ENCODE peak calls at places on chromosomes 13 and 19, in ten cellular contexts. One of them, this sample, is unnamed.

GRCh38 chr19:49932731-49933131 is 3.4 kb upstream of the NUP62 start:
- DNase-seq in EH: no peak
- DNase-seq in neural crest cell: no peak
- DNase-seq in adrenal gland: no peak
- DNase-seq in stimulated activated CD8-positive, alpha-beta memory T cell treated with anti-CD3 and anti-CD28 coated beads, Interleukin-7, amount 100 ng/mL, for 1 hour: no peak
- DNase-seq in esophagus squamous epithelium: no peak
- DNase-seq in fibroblast of lung: no peak
- DNase-seq in activated CD8-positive, alpha-beta memory T cell treated with anti-CD3 and anti-CD28 coated beads for 4 hours: no peak
- DNase-seq in Calu3: no peak
- DNase-seq in activated naive CD8-positive, alpha-beta T cell treated with anti-CD3 and anti-CD28 coated beads, Interleukin-2, amount 50 U/mL, for 24 hours: peak; percentile 46
- DNase-seq in this sample: no peak

GRCh38 chr19:39823693-39824092 is 10.3 kb downstream of the DYRK1B start:
- DNase-seq in activated naive CD8-positive, alpha-beta T cell treated with anti-CD3 and anti-CD28 coated beads, Interleukin-2, amount 50 U/mL, for 24 hours: no peak
- DNase-seq in stimulated activated CD8-positive, alpha-beta memory T cell treated with anti-CD3 and anti-CD28 coated beads, Interleukin-7, amount 100 ng/mL, for 1 hour: no peak
- DNase-seq in EH: no peak
- DNase-seq in Calu3: no peak
- DNase-seq in adrenal gland: peak; percentile 39
- DNase-seq in activated CD8-positive, alpha-beta memory T cell treated with anti-CD3 and anti-CD28 coated beads for 4 hours: no peak
- DNase-seq in fibroblast of lung: no peak
- DNase-seq in neural crest cell: no peak
- DNase-seq in esophagus squamous epithelium: no peak
- DNase-seq in this sample: no peak

GRCh38 chr19:16417660-16418596 is 53.8 kb downstream of the EPS15L1 start:
- DNase-seq in esophagus squamous epithelium: no peak
- DNase-seq in activated CD8-positive, alpha-beta memory T cell treated with anti-CD3 and anti-CD28 coated beads for 4 hours: peak; percentile 23
- DNase-seq in activated naive CD8-positive, alpha-beta T cell treated with anti-CD3 and anti-CD28 coated beads, Interleukin-2, amount 50 U/mL, for 24 hours: peak; percentile 74
- DNase-seq in stimulated activated CD8-positive, alpha-beta memory T cell treated with anti-CD3 and anti-CD28 coated beads, Interleukin-7, amount 100 ng/mL, for 1 hour: peak; percentile 44
- DNase-seq in neural crest cell: peak; percentile 61
- DNase-seq in Calu3: peak; percentile 55
- DNase-seq in fibroblast of lung: peak; percentile 35
- DNase-seq in adrenal gland: peak; percentile 56
- DNase-seq in EH: peak; percentile 63
- DNase-seq in this sample: peak; percentile 87

GRCh38 chr13:111597041-111598017 is 276.9 kb downstream of the TEX29 start:
- DNase-seq in activated CD8-positive, alpha-beta memory T cell treated with anti-CD3 and anti-CD28 coated beads for 4 hours: no peak
- DNase-seq in esophagus squamous epithelium: no peak
- DNase-seq in stimulated activated CD8-positive, alpha-beta memory T cell treated with anti-CD3 and anti-CD28 coated beads, Interleukin-7, amount 100 ng/mL, for 1 hour: no peak
- DNase-seq in neural crest cell: no peak
- DNase-seq in adrenal gland: no peak
- DNase-seq in EH: no peak
- DNase-seq in Calu3: no peak
- DNase-seq in fibroblast of lung: no peak
- DNase-seq in activated naive CD8-positive, alpha-beta T cell treated with anti-CD3 and anti-CD28 coated beads, Interleukin-2, amount 50 U/mL, for 24 hours: no peak
- DNase-seq in this sample: no peak

GRCh38 chr13:110262494-110262893 is 44.5 kb downstream of the COL4A1 start:
- DNase-seq in fibroblast of lung: no peak
- DNase-seq in stimulated activated CD8-positive, alpha-beta memory T cell treated with anti-CD3 and anti-CD28 coated beads, Interleukin-7, amount 100 ng/mL, for 1 hour: no peak
- DNase-seq in activated naive CD8-positive, alpha-beta T cell treated with anti-CD3 and anti-CD28 coated beads, Interleukin-2, amount 50 U/mL, for 24 hours: no peak
- DNase-seq in Calu3: no peak
- DNase-seq in adrenal gland: no peak
- DNase-seq in esophagus squamous epithelium: no peak
- DNase-seq in neural crest cell: no peak
- DNase-seq in activated CD8-positive, alpha-beta memory T cell treated with anti-CD3 and anti-CD28 coated beads for 4 hours: no peak
- DNase-seq in EH: no peak
- DNase-seq in this sample: no peak

GRCh38 chr19:8214802-8215201 is 5.6 kb downstream of the CERS4 start:
- DNase-seq in neural crest cell: no peak
- DNase-seq in Calu3: no peak
- DNase-seq in activated CD8-positive, alpha-beta memory T cell treated with anti-CD3 and anti-CD28 coated beads for 4 hours: no peak
- DNase-seq in fibroblast of lung: no peak
- DNase-seq in EH: no peak
- DNase-seq in adrenal gland: no peak
- DNase-seq in stimulated activated CD8-positive, alpha-beta memory T cell treated with anti-CD3 and anti-CD28 coated beads, Interleukin-7, amount 100 ng/mL, for 1 hour: no peak
- DNase-seq in activated naive CD8-positive, alpha-beta T cell treated with anti-CD3 and anti-CD28 coated beads, Interleukin-2, amount 50 U/mL, for 24 hours: no peak
- DNase-seq in esophagus squamous epithelium: no peak
- DNase-seq in this sample: no peak

GRCh38 chr13:40585911-40586471 is 80.5 kb downstream of the FOXO1 start:
- DNase-seq in activated naive CD8-positive, alpha-beta T cell treated with anti-CD3 and anti-CD28 coated beads, Interleukin-2, amount 50 U/mL, for 24 hours: no peak
- DNase-seq in Calu3: no peak
- DNase-seq in esophagus squamous epithelium: no peak
- DNase-seq in stimulated activated CD8-positive, alpha-beta memory T cell treated with anti-CD3 and anti-CD28 coated beads, Interleukin-7, amount 100 ng/mL, for 1 hour: no peak
- DNase-seq in activated CD8-positive, alpha-beta memory T cell treated with anti-CD3 and anti-CD28 coated beads for 4 hours: no peak
- DNase-seq in EH: peak; percentile 39
- DNase-seq in neural crest cell: no peak
- DNase-seq in adrenal gland: no peak
- DNase-seq in fibroblast of lung: no peak
- DNase-seq in this sample: no peak

GRCh38 chr13:113577881-113578435 is 6.6 kb upstream of the TFDP1 start:
- DNase-seq in adrenal gland: no peak
- DNase-seq in EH: no peak
- DNase-seq in activated CD8-positive, alpha-beta memory T cell treated with anti-CD3 and anti-CD28 coated beads for 4 hours: no peak
- DNase-seq in esophagus squamous epithelium: no peak
- DNase-seq in fibroblast of lung: no peak
- DNase-seq in Calu3: no peak
- DNase-seq in neural crest cell: no peak
- DNase-seq in stimulated activated CD8-positive, alpha-beta memory T cell treated with anti-CD3 and anti-CD28 coated beads, Interleukin-7, amount 100 ng/mL, for 1 hour: no peak
- DNase-seq in activated naive CD8-positive, alpha-beta T cell treated with anti-CD3 and anti-CD28 coated beads, Interleukin-2, amount 50 U/mL, for 24 hours: no peak
- DNase-seq in this sample: no peak

GRCh38 chr13:73056054-73056962 is 2.5 kb upstream of the KLF5 start:
- DNase-seq in EH: peak; percentile 84
- DNase-seq in neural crest cell: no peak
- DNase-seq in Calu3: no peak
- DNase-seq in esophagus squamous epithelium: no peak
- DNase-seq in stimulated activated CD8-positive, alpha-beta memory T cell treated with anti-CD3 and anti-CD28 coated beads, Interleukin-7, amount 100 ng/mL, for 1 hour: no peak
- DNase-seq in activated naive CD8-positive, alpha-beta T cell treated with anti-CD3 and anti-CD28 coated beads, Interleukin-2, amount 50 U/mL, for 24 hours: no peak
- DNase-seq in fibroblast of lung: peak; percentile 98
- DNase-seq in activated CD8-positive, alpha-beta memory T cell treated with anti-CD3 and anti-CD28 coated beads for 4 hours: no peak
- DNase-seq in adrenal gland: no peak
- DNase-seq in this sample: no peak

GRCh38 chr19:45766919-45767346 is 2.1 kb downstream of the SIX5 start:
- DNase-seq in stimulated activated CD8-positive, alpha-beta memory T cell treated with anti-CD3 and anti-CD28 coated beads, Interleukin-7, amount 100 ng/mL, for 1 hour: no peak
- DNase-seq in activated naive CD8-positive, alpha-beta T cell treated with anti-CD3 and anti-CD28 coated beads, Interleukin-2, amount 50 U/mL, for 24 hours: no peak
- DNase-seq in Calu3: no peak
- DNase-seq in EH: peak; percentile 50
- DNase-seq in neural crest cell: no peak
- DNase-seq in adrenal gland: peak; percentile 60
- DNase-seq in activated CD8-positive, alpha-beta memory T cell treated with anti-CD3 and anti-CD28 coated beads for 4 hours: no peak
- DNase-seq in fibroblast of lung: peak; percentile 26
- DNase-seq in esophagus squamous epithelium: no peak
- DNase-seq in this sample: peak; percentile 87

GRCh38 chr19:5345895-5346386 is 5.3 kb upstream of the PTPRS start:
- DNase-seq in esophagus squamous epithelium: no peak
- DNase-seq in EH: peak; percentile 79
- DNase-seq in Calu3: peak; percentile 55
- DNase-seq in activated CD8-positive, alpha-beta memory T cell treated with anti-CD3 and anti-CD28 coated beads for 4 hours: no peak
- DNase-seq in adrenal gland: no peak
- DNase-seq in stimulated activated CD8-positive, alpha-beta memory T cell treated with anti-CD3 and anti-CD28 coated beads, Interleukin-7, amount 100 ng/mL, for 1 hour: no peak
- DNase-seq in fibroblast of lung: peak; percentile 84
- DNase-seq in activated naive CD8-positive, alpha-beta T cell treated with anti-CD3 and anti-CD28 coated beads, Interleukin-2, amount 50 U/mL, for 24 hours: no peak
- DNase-seq in neural crest cell: no peak
- DNase-seq in this sample: no peak

GRCh38 chr19:29761575-29762225 is 46.6 kb upstream of the C19orf12 start:
- DNase-seq in activated CD8-positive, alpha-beta memory T cell treated with anti-CD3 and anti-CD28 coated beads for 4 hours: no peak
- DNase-seq in activated naive CD8-positive, alpha-beta T cell treated with anti-CD3 and anti-CD28 coated beads, Interleukin-2, amount 50 U/mL, for 24 hours: no peak
- DNase-seq in Calu3: no peak
- DNase-seq in neural crest cell: no peak
- DNase-seq in esophagus squamous epithelium: no peak
- DNase-seq in stimulated activated CD8-positive, alpha-beta memory T cell treated with anti-CD3 and anti-CD28 coated beads, Interleukin-7, amount 100 ng/mL, for 1 hour: no peak
- DNase-seq in adrenal gland: no peak
- DNase-seq in fibroblast of lung: no peak
- DNase-seq in EH: no peak
- DNase-seq in this sample: no peak

GRCh38 chr13:113022391-113023216 is 53.6 kb downstream of the MCF2L start:
- DNase-seq in esophagus squamous epithelium: no peak
- DNase-seq in Calu3: no peak
- DNase-seq in fibroblast of lung: no peak
- DNase-seq in neural crest cell: peak; percentile 86
- DNase-seq in stimulated activated CD8-positive, alpha-beta memory T cell treated with anti-CD3 and anti-CD28 coated beads, Interleukin-7, amount 100 ng/mL, for 1 hour: no peak
- DNase-seq in activated naive CD8-positive, alpha-beta T cell treated with anti-CD3 and anti-CD28 coated beads, Interleukin-2, amount 50 U/mL, for 24 hours: no peak
- DNase-seq in adrenal gland: no peak
- DNase-seq in EH: no peak
- DNase-seq in activated CD8-positive, alpha-beta memory T cell treated with anti-CD3 and anti-CD28 coated beads for 4 hours: no peak
- DNase-seq in this sample: peak; percentile 77

GRCh38 chr13:48144413-48145035 is 49.6 kb upstream of the MED4 start:
- DNase-seq in adrenal gland: peak; percentile 46
- DNase-seq in activated naive CD8-positive, alpha-beta T cell treated with anti-CD3 and anti-CD28 coated beads, Interleukin-2, amount 50 U/mL, for 24 hours: no peak
- DNase-seq in Calu3: no peak
- DNase-seq in neural crest cell: no peak
- DNase-seq in fibroblast of lung: no peak
- DNase-seq in esophagus squamous epithelium: no peak
- DNase-seq in EH: peak; percentile 31
- DNase-seq in activated CD8-positive, alpha-beta memory T cell treated with anti-CD3 and anti-CD28 coated beads for 4 hours: no peak
- DNase-seq in stimulated activated CD8-positive, alpha-beta memory T cell treated with anti-CD3 and anti-CD28 coated beads, Interleukin-7, amount 100 ng/mL, for 1 hour: no peak
- DNase-seq in this sample: peak; percentile 70

GRCh38 chr19:57558525-57558924 is 1.1 kb downstream of the ZNF550 start:
- DNase-seq in activated CD8-positive, alpha-beta memory T cell treated with anti-CD3 and anti-CD28 coated beads for 4 hours: no peak
- DNase-seq in EH: peak; percentile 29
- DNase-seq in neural crest cell: no peak
- DNase-seq in esophagus squamous epithelium: no peak
- DNase-seq in fibroblast of lung: peak; percentile 18
- DNase-seq in stimulated activated CD8-positive, alpha-beta memory T cell treated with anti-CD3 and anti-CD28 coated beads, Interleukin-7, amount 100 ng/mL, for 1 hour: no peak
- DNase-seq in adrenal gland: no peak
- DNase-seq in activated naive CD8-positive, alpha-beta T cell treated with anti-CD3 and anti-CD28 coated beads, Interleukin-2, amount 50 U/mL, for 24 hours: no peak
- DNase-seq in Calu3: no peak
- DNase-seq in this sample: no peak

GRCh38 chr13:31913459-31913858 is 118.1 kb upstream of the FRY start:
- DNase-seq in esophagus squamous epithelium: no peak
- DNase-seq in Calu3: no peak
- DNase-seq in neural crest cell: no peak
- DNase-seq in fibroblast of lung: no peak
- DNase-seq in adrenal gland: no peak
- DNase-seq in activated CD8-positive, alpha-beta memory T cell treated with anti-CD3 and anti-CD28 coated beads for 4 hours: no peak
- DNase-seq in EH: peak; percentile 65
- DNase-seq in stimulated activated CD8-positive, alpha-beta memory T cell treated with anti-CD3 and anti-CD28 coated beads, Interleukin-7, amount 100 ng/mL, for 1 hour: no peak
- DNase-seq in activated naive CD8-positive, alpha-beta T cell treated with anti-CD3 and anti-CD28 coated beads, Interleukin-2, amount 50 U/mL, for 24 hours: no peak
- DNase-seq in this sample: no peak

GRCh38 chr13:39415403-39415802 is 187.6 kb downstream of the LHFPL6 start:
- DNase-seq in stimulated activated CD8-positive, alpha-beta memory T cell treated with anti-CD3 and anti-CD28 coated beads, Interleukin-7, amount 100 ng/mL, for 1 hour: no peak
- DNase-seq in activated naive CD8-positive, alpha-beta T cell treated with anti-CD3 and anti-CD28 coated beads, Interleukin-2, amount 50 U/mL, for 24 hours: no peak
- DNase-seq in fibroblast of lung: peak; percentile 47
- DNase-seq in adrenal gland: peak; percentile 59
- DNase-seq in EH: peak; percentile 65
- DNase-seq in neural crest cell: peak; percentile 26
- DNase-seq in Calu3: peak; percentile 16
- DNase-seq in activated CD8-positive, alpha-beta memory T cell treated with anti-CD3 and anti-CD28 coated beads for 4 hours: no peak
- DNase-seq in esophagus squamous epithelium: no peak
- DNase-seq in this sample: peak; percentile 61

GRCh38 chr13:61370520-61370919 is 45.1 kb downstream of the PCDH20 start:
- DNase-seq in Calu3: no peak
- DNase-seq in fibroblast of lung: no peak
- DNase-seq in activated CD8-positive, alpha-beta memory T cell treated with anti-CD3 and anti-CD28 coated beads for 4 hours: no peak
- DNase-seq in neural crest cell: no peak
- DNase-seq in activated naive CD8-positive, alpha-beta T cell treated with anti-CD3 and anti-CD28 coated beads, Interleukin-2, amount 50 U/mL, for 24 hours: no peak
- DNase-seq in esophagus squamous epithelium: no peak
- DNase-seq in stimulated activated CD8-positive, alpha-beta memory T cell treated with anti-CD3 and anti-CD28 coated beads, Interleukin-7, amount 100 ng/mL, for 1 hour: no peak
- DNase-seq in EH: no peak
- DNase-seq in adrenal gland: no peak
- DNase-seq in this sample: no peak

GRCh38 chr13:20411638-20412342 is 113.9 kb downstream of the CRYL1 start:
- DNase-seq in stimulated activated CD8-positive, alpha-beta memory T cell treated with anti-CD3 and anti-CD28 coated beads, Interleukin-7, amount 100 ng/mL, for 1 hour: no peak
- DNase-seq in neural crest cell: no peak
- DNase-seq in activated naive CD8-positive, alpha-beta T cell treated with anti-CD3 and anti-CD28 coated beads, Interleukin-2, amount 50 U/mL, for 24 hours: peak; percentile 43
- DNase-seq in esophagus squamous epithelium: no peak
- DNase-seq in activated CD8-positive, alpha-beta memory T cell treated with anti-CD3 and anti-CD28 coated beads for 4 hours: peak; percentile 12
- DNase-seq in EH: no peak
- DNase-seq in adrenal gland: no peak
- DNase-seq in fibroblast of lung: no peak
- DNase-seq in Calu3: no peak
- DNase-seq in this sample: no peak

GRCh38 chr13:102701331-102701730 is 6.5 kb upstream of the METTL21C start:
- DNase-seq in activated naive CD8-positive, alpha-beta T cell treated with anti-CD3 and anti-CD28 coated beads, Interleukin-2, amount 50 U/mL, for 24 hours: no peak
- DNase-seq in stimulated activated CD8-positive, alpha-beta memory T cell treated with anti-CD3 and anti-CD28 coated beads, Interleukin-7, amount 100 ng/mL, for 1 hour: no peak
- DNase-seq in adrenal gland: no peak
- DNase-seq in EH: no peak
- DNase-seq in activated CD8-positive, alpha-beta memory T cell treated with anti-CD3 and anti-CD28 coated beads for 4 hours: no peak
- DNase-seq in neural crest cell: no peak
- DNase-seq in Calu3: no peak
- DNase-seq in esophagus squamous epithelium: no peak
- DNase-seq in fibroblast of lung: no peak
- DNase-seq in this sample: no peak

GRCh38 chr19:39362682-39363657 is 20.7 kb downstream of the SAMD4B start:
- DNase-seq in esophagus squamous epithelium: no peak
- DNase-seq in EH: peak; percentile 86
- DNase-seq in Calu3: no peak
- DNase-seq in neural crest cell: no peak
- DNase-seq in adrenal gland: no peak
- DNase-seq in activated CD8-positive, alpha-beta memory T cell treated with anti-CD3 and anti-CD28 coated beads for 4 hours: no peak
- DNase-seq in fibroblast of lung: peak; percentile 79
- DNase-seq in stimulated activated CD8-positive, alpha-beta memory T cell treated with anti-CD3 and anti-CD28 coated beads, Interleukin-7, amount 100 ng/mL, for 1 hour: no peak
- DNase-seq in activated naive CD8-positive, alpha-beta T cell treated with anti-CD3 and anti-CD28 coated beads, Interleukin-2, amount 50 U/mL, for 24 hours: no peak
- DNase-seq in this sample: no peak

GRCh38 chr13:21641629-21642028 is 29.2 kb upstream of the FGF9 start:
- DNase-seq in stimulated activated CD8-positive, alpha-beta memory T cell treated with anti-CD3 and anti-CD28 coated beads, Interleukin-7, amount 100 ng/mL, for 1 hour: no peak
- DNase-seq in EH: no peak
- DNase-seq in activated CD8-positive, alpha-beta memory T cell treated with anti-CD3 and anti-CD28 coated beads for 4 hours: no peak
- DNase-seq in activated naive CD8-positive, alpha-beta T cell treated with anti-CD3 and anti-CD28 coated beads, Interleukin-2, amount 50 U/mL, for 24 hours: no peak
- DNase-seq in adrenal gland: no peak
- DNase-seq in Calu3: no peak
- DNase-seq in fibroblast of lung: no peak
- DNase-seq in neural crest cell: no peak
- DNase-seq in esophagus squamous epithelium: no peak
- DNase-seq in this sample: no peak

GRCh38 chr19:10858204-10858828 is 10.1 kb downstream of the C19orf38 start:
- DNase-seq in neural crest cell: peak; percentile 55
- DNase-seq in Calu3: no peak
- DNase-seq in adrenal gland: no peak
- DNase-seq in esophagus squamous epithelium: no peak
- DNase-seq in EH: peak; percentile 42
- DNase-seq in activated CD8-positive, alpha-beta memory T cell treated with anti-CD3 and anti-CD28 coated beads for 4 hours: no peak
- DNase-seq in fibroblast of lung: no peak
- DNase-seq in stimulated activated CD8-positive, alpha-beta memory T cell treated with anti-CD3 and anti-CD28 coated beads, Interleukin-7, amount 100 ng/mL, for 1 hour: no peak
- DNase-seq in activated naive CD8-positive, alpha-beta T cell treated with anti-CD3 and anti-CD28 coated beads, Interleukin-2, amount 50 U/mL, for 24 hours: peak; percentile 65
- DNase-seq in this sample: no peak

GRCh38 chr19:41408256-41408655 is 10.6 kb downstream of the BCKDHA start:
- DNase-seq in neural crest cell: no peak
- DNase-seq in fibroblast of lung: no peak
- DNase-seq in esophagus squamous epithelium: no peak
- DNase-seq in activated CD8-positive, alpha-beta memory T cell treated with anti-CD3 and anti-CD28 coated beads for 4 hours: no peak
- DNase-seq in activated naive CD8-positive, alpha-beta T cell treated with anti-CD3 and anti-CD28 coated beads, Interleukin-2, amount 50 U/mL, for 24 hours: no peak
- DNase-seq in stimulated activated CD8-positive, alpha-beta memory T cell treated with anti-CD3 and anti-CD28 coated beads, Interleukin-7, amount 100 ng/mL, for 1 hour: no peak
- DNase-seq in EH: no peak
- DNase-seq in Calu3: no peak
- DNase-seq in adrenal gland: no peak
- DNase-seq in this sample: peak; percentile 72